ENCODE peak calls at places on chromosomes 13 and 19, in ten cellular contexts. One of them, this sample, is unnamed.

GRCh38 chr19:3095375-3096191 is 1.4 kb downstream of the GNA11 start:
- DNase-seq in endodermal cell: peak; percentile 95
- DNase-seq in coronary artery: no peak
- DNase-seq in activated CD4-positive, alpha-beta T cell treated with anti-CD3 and anti-CD28 coated beads, Interleukin-2, amount 50 U/mL, for 1 hour: peak; percentile 74
- DNase-seq in caudate nucleus: no peak
- DNase-seq in cardiac muscle cell: no peak
- DNase-seq in progenitor cell of endocrine pancreas: no peak
- DNase-seq in nephron progenitor cell: peak; percentile 71
- DNase-seq in smooth muscle cell of the brain vasculature: no peak
- DNase-seq in heart left ventricle: no peak
- DNase-seq in this sample: no peak

GRCh38 chr19:7524992-7525739 is 2.7 kb downstream of the MCOLN1 start:
- DNase-seq in endodermal cell: no peak
- DNase-seq in coronary artery: no peak
- DNase-seq in activated CD4-positive, alpha-beta T cell treated with anti-CD3 and anti-CD28 coated beads, Interleukin-2, amount 50 U/mL, for 1 hour: no peak
- DNase-seq in caudate nucleus: no peak
- DNase-seq in cardiac muscle cell: no peak
- DNase-seq in progenitor cell of endocrine pancreas: no peak
- DNase-seq in nephron progenitor cell: no peak
- DNase-seq in smooth muscle cell of the brain vasculature: no peak
- DNase-seq in heart left ventricle: no peak
- DNase-seq in this sample: no peak

GRCh38 chr19:45357445-45357783 is 13.0 kb downstream of the ERCC2 start:
- DNase-seq in endodermal cell: no peak
- DNase-seq in coronary artery: no peak
- DNase-seq in activated CD4-positive, alpha-beta T cell treated with anti-CD3 and anti-CD28 coated beads, Interleukin-2, amount 50 U/mL, for 1 hour: no peak
- DNase-seq in caudate nucleus: no peak
- DNase-seq in cardiac muscle cell: no peak
- DNase-seq in progenitor cell of endocrine pancreas: no peak
- DNase-seq in nephron progenitor cell: no peak
- DNase-seq in smooth muscle cell of the brain vasculature: no peak
- DNase-seq in heart left ventricle: no peak
- DNase-seq in this sample: no peak

GRCh38 chr19:37953576-37954303 is 46.7 kb downstream of the SIPA1L3 start:
- DNase-seq in endodermal cell: no peak
- DNase-seq in coronary artery: no peak
- DNase-seq in activated CD4-positive, alpha-beta T cell treated with anti-CD3 and anti-CD28 coated beads, Interleukin-2, amount 50 U/mL, for 1 hour: no peak
- DNase-seq in caudate nucleus: no peak
- DNase-seq in cardiac muscle cell: peak; percentile 50
- DNase-seq in progenitor cell of endocrine pancreas: no peak
- DNase-seq in nephron progenitor cell: no peak
- DNase-seq in smooth muscle cell of the brain vasculature: no peak
- DNase-seq in heart left ventricle: no peak
- DNase-seq in this sample: peak; percentile 37

GRCh38 chr13:30000373-30000770 is 150.0 kb upstream of the UBL3 start:
- DNase-seq in endodermal cell: no peak
- DNase-seq in coronary artery: no peak
- DNase-seq in activated CD4-positive, alpha-beta T cell treated with anti-CD3 and anti-CD28 coated beads, Interleukin-2, amount 50 U/mL, for 1 hour: no peak
- DNase-seq in caudate nucleus: no peak
- DNase-seq in cardiac muscle cell: no peak
- DNase-seq in progenitor cell of endocrine pancreas: no peak
- DNase-seq in nephron progenitor cell: no peak
- DNase-seq in smooth muscle cell of the brain vasculature: no peak
- DNase-seq in heart left ventricle: no peak
- DNase-seq in this sample: no peak

GRCh38 chr13:90686438-90686837 is 661.0 kb upstream of the MIR17HG start:
- DNase-seq in endodermal cell: no peak
- DNase-seq in coronary artery: no peak
- DNase-seq in activated CD4-positive, alpha-beta T cell treated with anti-CD3 and anti-CD28 coated beads, Interleukin-2, amount 50 U/mL, for 1 hour: no peak
- DNase-seq in caudate nucleus: no peak
- DNase-seq in cardiac muscle cell: peak; percentile 93
- DNase-seq in progenitor cell of endocrine pancreas: no peak
- DNase-seq in nephron progenitor cell: no peak
- DNase-seq in smooth muscle cell of the brain vasculature: no peak
- DNase-seq in heart left ventricle: no peak
- DNase-seq in this sample: no peak

GRCh38 chr13:28641600-28641926 is 17.4 kb upstream of the POMP start:
- DNase-seq in endodermal cell: no peak
- DNase-seq in coronary artery: no peak
- DNase-seq in activated CD4-positive, alpha-beta T cell treated with anti-CD3 and anti-CD28 coated beads, Interleukin-2, amount 50 U/mL, for 1 hour: no peak
- DNase-seq in caudate nucleus: no peak
- DNase-seq in cardiac muscle cell: peak; percentile 30
- DNase-seq in progenitor cell of endocrine pancreas: no peak
- DNase-seq in nephron progenitor cell: no peak
- DNase-seq in smooth muscle cell of the brain vasculature: no peak
- DNase-seq in heart left ventricle: no peak
- DNase-seq in this sample: no peak

GRCh38 chr19:45076029-45076850 is at the start of gene ZNF296:
- DNase-seq in endodermal cell: peak; percentile 94
- DNase-seq in coronary artery: no peak
- DNase-seq in activated CD4-positive, alpha-beta T cell treated with anti-CD3 and anti-CD28 coated beads, Interleukin-2, amount 50 U/mL, for 1 hour: peak; percentile 73
- DNase-seq in caudate nucleus: no peak
- DNase-seq in cardiac muscle cell: peak; percentile 43
- DNase-seq in progenitor cell of endocrine pancreas: peak; percentile 55
- DNase-seq in nephron progenitor cell: peak; percentile 77
- DNase-seq in smooth muscle cell of the brain vasculature: no peak
- DNase-seq in heart left ventricle: peak; percentile 74
- DNase-seq in this sample: peak; percentile 55

GRCh38 chr13:25406377-25406776 is 34.6 kb downstream of the ATP8A2 start:
- DNase-seq in endodermal cell: peak; percentile 67
- DNase-seq in coronary artery: no peak
- DNase-seq in activated CD4-positive, alpha-beta T cell treated with anti-CD3 and anti-CD28 coated beads, Interleukin-2, amount 50 U/mL, for 1 hour: no peak
- DNase-seq in caudate nucleus: no peak
- DNase-seq in cardiac muscle cell: no peak
- DNase-seq in progenitor cell of endocrine pancreas: no peak
- DNase-seq in nephron progenitor cell: no peak
- DNase-seq in smooth muscle cell of the brain vasculature: no peak
- DNase-seq in heart left ventricle: no peak
- DNase-seq in this sample: no peak

GRCh38 chr19:34559045-34559444 is 77.5 kb downstream of the WTIP start:
- DNase-seq in endodermal cell: no peak
- DNase-seq in coronary artery: no peak
- DNase-seq in activated CD4-positive, alpha-beta T cell treated with anti-CD3 and anti-CD28 coated beads, Interleukin-2, amount 50 U/mL, for 1 hour: no peak
- DNase-seq in caudate nucleus: no peak
- DNase-seq in cardiac muscle cell: no peak
- DNase-seq in progenitor cell of endocrine pancreas: no peak
- DNase-seq in nephron progenitor cell: no peak
- DNase-seq in smooth muscle cell of the brain vasculature: no peak
- DNase-seq in heart left ventricle: no peak
- DNase-seq in this sample: no peak

GRCh38 chr19:19816679-19817078 is 4.9 kb downstream of the ZNF506 start:
- DNase-seq in endodermal cell: no peak
- DNase-seq in coronary artery: no peak
- DNase-seq in activated CD4-positive, alpha-beta T cell treated with anti-CD3 and anti-CD28 coated beads, Interleukin-2, amount 50 U/mL, for 1 hour: no peak
- DNase-seq in caudate nucleus: no peak
- DNase-seq in cardiac muscle cell: no peak
- DNase-seq in progenitor cell of endocrine pancreas: no peak
- DNase-seq in nephron progenitor cell: no peak
- DNase-seq in smooth muscle cell of the brain vasculature: no peak
- DNase-seq in heart left ventricle: no peak
- DNase-seq in this sample: no peak

GRCh38 chr13:80390338-80390737 is 49.4 kb upstream of the SPRY2 start:
- DNase-seq in endodermal cell: no peak
- DNase-seq in coronary artery: no peak
- DNase-seq in activated CD4-positive, alpha-beta T cell treated with anti-CD3 and anti-CD28 coated beads, Interleukin-2, amount 50 U/mL, for 1 hour: no peak
- DNase-seq in caudate nucleus: no peak
- DNase-seq in cardiac muscle cell: no peak
- DNase-seq in progenitor cell of endocrine pancreas: no peak
- DNase-seq in nephron progenitor cell: no peak
- DNase-seq in smooth muscle cell of the brain vasculature: no peak
- DNase-seq in heart left ventricle: no peak
- DNase-seq in this sample: no peak

GRCh38 chr13:31001647-31002046 is 69.2 kb downstream of the TEX26 start:
- DNase-seq in endodermal cell: peak; percentile 35
- DNase-seq in coronary artery: no peak
- DNase-seq in activated CD4-positive, alpha-beta T cell treated with anti-CD3 and anti-CD28 coated beads, Interleukin-2, amount 50 U/mL, for 1 hour: no peak
- DNase-seq in caudate nucleus: no peak
- DNase-seq in cardiac muscle cell: no peak
- DNase-seq in progenitor cell of endocrine pancreas: no peak
- DNase-seq in nephron progenitor cell: no peak
- DNase-seq in smooth muscle cell of the brain vasculature: no peak
- DNase-seq in heart left ventricle: no peak
- DNase-seq in this sample: no peak

GRCh38 chr19:55545913-55546495 is 661 bp upstream of the SBK3 start:
- DNase-seq in endodermal cell: no peak
- DNase-seq in coronary artery: no peak
- DNase-seq in activated CD4-positive, alpha-beta T cell treated with anti-CD3 and anti-CD28 coated beads, Interleukin-2, amount 50 U/mL, for 1 hour: no peak
- DNase-seq in caudate nucleus: no peak
- DNase-seq in cardiac muscle cell: no peak
- DNase-seq in progenitor cell of endocrine pancreas: no peak
- DNase-seq in nephron progenitor cell: no peak
- DNase-seq in smooth muscle cell of the brain vasculature: no peak
- DNase-seq in heart left ventricle: peak; percentile 82
- DNase-seq in this sample: no peak

GRCh38 chr13:113169277-113170272 is 11.1 kb downstream of the PROZ start:
- DNase-seq in endodermal cell: no peak
- DNase-seq in coronary artery: no peak
- DNase-seq in activated CD4-positive, alpha-beta T cell treated with anti-CD3 and anti-CD28 coated beads, Interleukin-2, amount 50 U/mL, for 1 hour: no peak
- DNase-seq in caudate nucleus: no peak
- DNase-seq in cardiac muscle cell: no peak
- DNase-seq in progenitor cell of endocrine pancreas: no peak
- DNase-seq in nephron progenitor cell: no peak
- DNase-seq in smooth muscle cell of the brain vasculature: no peak
- DNase-seq in heart left ventricle: peak; percentile 51
- DNase-seq in this sample: no peak

GRCh38 chr13:19089315-19089714 is 92.3 kb downstream of the TUBA3C start:
- DNase-seq in endodermal cell: no peak
- DNase-seq in coronary artery: no peak
- DNase-seq in activated CD4-positive, alpha-beta T cell treated with anti-CD3 and anti-CD28 coated beads, Interleukin-2, amount 50 U/mL, for 1 hour: no peak
- DNase-seq in caudate nucleus: no peak
- DNase-seq in cardiac muscle cell: no peak
- DNase-seq in progenitor cell of endocrine pancreas: no peak
- DNase-seq in nephron progenitor cell: no peak
- DNase-seq in smooth muscle cell of the brain vasculature: no peak
- DNase-seq in heart left ventricle: no peak
- DNase-seq in this sample: no peak

GRCh38 chr19:19403373-19403901 is 2.0 kb upstream of the GATAD2A start:
- DNase-seq in endodermal cell: no peak
- DNase-seq in coronary artery: no peak
- DNase-seq in activated CD4-positive, alpha-beta T cell treated with anti-CD3 and anti-CD28 coated beads, Interleukin-2, amount 50 U/mL, for 1 hour: no peak
- DNase-seq in caudate nucleus: no peak
- DNase-seq in cardiac muscle cell: peak; percentile 20
- DNase-seq in progenitor cell of endocrine pancreas: no peak
- DNase-seq in nephron progenitor cell: no peak
- DNase-seq in smooth muscle cell of the brain vasculature: no peak
- DNase-seq in heart left ventricle: no peak
- DNase-seq in this sample: no peak

GRCh38 chr19:14470031-14470876 is 4.9 kb downstream of the PTGER1 start:
- DNase-seq in endodermal cell: no peak
- DNase-seq in coronary artery: no peak
- DNase-seq in activated CD4-positive, alpha-beta T cell treated with anti-CD3 and anti-CD28 coated beads, Interleukin-2, amount 50 U/mL, for 1 hour: no peak
- DNase-seq in caudate nucleus: no peak
- DNase-seq in cardiac muscle cell: no peak
- DNase-seq in progenitor cell of endocrine pancreas: no peak
- DNase-seq in nephron progenitor cell: no peak
- DNase-seq in smooth muscle cell of the brain vasculature: no peak
- DNase-seq in heart left ventricle: no peak
- DNase-seq in this sample: no peak

GRCh38 chr13:68025604-68026003 is 795.5 kb upstream of the PCDH9 start:
- DNase-seq in endodermal cell: no peak
- DNase-seq in coronary artery: no peak
- DNase-seq in activated CD4-positive, alpha-beta T cell treated with anti-CD3 and anti-CD28 coated beads, Interleukin-2, amount 50 U/mL, for 1 hour: no peak
- DNase-seq in caudate nucleus: no peak
- DNase-seq in cardiac muscle cell: no peak
- DNase-seq in progenitor cell of endocrine pancreas: no peak
- DNase-seq in nephron progenitor cell: no peak
- DNase-seq in smooth muscle cell of the brain vasculature: no peak
- DNase-seq in heart left ventricle: no peak
- DNase-seq in this sample: no peak

GRCh38 chr13:26656919-26657318 is 99.4 kb downstream of the WASF3 start:
- DNase-seq in endodermal cell: no peak
- DNase-seq in coronary artery: no peak
- DNase-seq in activated CD4-positive, alpha-beta T cell treated with anti-CD3 and anti-CD28 coated beads, Interleukin-2, amount 50 U/mL, for 1 hour: no peak
- DNase-seq in caudate nucleus: no peak
- DNase-seq in cardiac muscle cell: peak; percentile 50
- DNase-seq in progenitor cell of endocrine pancreas: no peak
- DNase-seq in nephron progenitor cell: no peak
- DNase-seq in smooth muscle cell of the brain vasculature: no peak
- DNase-seq in heart left ventricle: no peak
- DNase-seq in this sample: no peak

GRCh38 chr13:34751492-34751891 is 190.6 kb upstream of the NBEA start:
- DNase-seq in endodermal cell: no peak
- DNase-seq in coronary artery: no peak
- DNase-seq in activated CD4-positive, alpha-beta T cell treated with anti-CD3 and anti-CD28 coated beads, Interleukin-2, amount 50 U/mL, for 1 hour: no peak
- DNase-seq in caudate nucleus: no peak
- DNase-seq in cardiac muscle cell: no peak
- DNase-seq in progenitor cell of endocrine pancreas: no peak
- DNase-seq in nephron progenitor cell: no peak
- DNase-seq in smooth muscle cell of the brain vasculature: no peak
- DNase-seq in heart left ventricle: no peak
- DNase-seq in this sample: no peak

GRCh38 chr13:85618514-85618913 is 180.7 kb downstream of the SLITRK6 start:
- DNase-seq in endodermal cell: no peak
- DNase-seq in coronary artery: no peak
- DNase-seq in activated CD4-positive, alpha-beta T cell treated with anti-CD3 and anti-CD28 coated beads, Interleukin-2, amount 50 U/mL, for 1 hour: no peak
- DNase-seq in caudate nucleus: no peak
- DNase-seq in cardiac muscle cell: no peak
- DNase-seq in progenitor cell of endocrine pancreas: no peak
- DNase-seq in nephron progenitor cell: no peak
- DNase-seq in smooth muscle cell of the brain vasculature: no peak
- DNase-seq in heart left ventricle: no peak
- DNase-seq in this sample: no peak

GRCh38 chr13:99335603-99336002 is 28.4 kb upstream of the GPR183 start:
- DNase-seq in endodermal cell: no peak
- DNase-seq in coronary artery: no peak
- DNase-seq in activated CD4-positive, alpha-beta T cell treated with anti-CD3 and anti-CD28 coated beads, Interleukin-2, amount 50 U/mL, for 1 hour: no peak
- DNase-seq in caudate nucleus: no peak
- DNase-seq in cardiac muscle cell: no peak
- DNase-seq in progenitor cell of endocrine pancreas: no peak
- DNase-seq in nephron progenitor cell: no peak
- DNase-seq in smooth muscle cell of the brain vasculature: no peak
- DNase-seq in heart left ventricle: no peak
- DNase-seq in this sample: no peak

GRCh38 chr13:26698392-26699196 is 62.0 kb downstream of the GPR12 start:
- DNase-seq in endodermal cell: peak; percentile 96
- DNase-seq in coronary artery: peak; percentile 89
- DNase-seq in activated CD4-positive, alpha-beta T cell treated with anti-CD3 and anti-CD28 coated beads, Interleukin-2, amount 50 U/mL, for 1 hour: peak; percentile 77
- DNase-seq in caudate nucleus: peak; percentile 85
- DNase-seq in cardiac muscle cell: peak; percentile 92
- DNase-seq in progenitor cell of endocrine pancreas: peak; percentile 79
- DNase-seq in nephron progenitor cell: peak; percentile 91
- DNase-seq in smooth muscle cell of the brain vasculature: peak; percentile 74
- DNase-seq in heart left ventricle: peak; percentile 66
- DNase-seq in this sample: peak; percentile 91

GRCh38 chr19:403221-404036 is 5.5 kb downstream of the C2CD4C start:
- DNase-seq in endodermal cell: peak; percentile 51
- DNase-seq in coronary artery: no peak
- DNase-seq in activated CD4-positive, alpha-beta T cell treated with anti-CD3 and anti-CD28 coated beads, Interleukin-2, amount 50 U/mL, for 1 hour: no peak
- DNase-seq in caudate nucleus: no peak
- DNase-seq in cardiac muscle cell: no peak
- DNase-seq in progenitor cell of endocrine pancreas: no peak
- DNase-seq in nephron progenitor cell: no peak
- DNase-seq in smooth muscle cell of the brain vasculature: no peak
- DNase-seq in heart left ventricle: no peak
- DNase-seq in this sample: peak; percentile 56

GRCh38 chr19:8209111-8209964 is at the start of gene CERS4:
- DNase-seq in endodermal cell: peak; percentile 98
- DNase-seq in coronary artery: no peak
- DNase-seq in activated CD4-positive, alpha-beta T cell treated with anti-CD3 and anti-CD28 coated beads, Interleukin-2, amount 50 U/mL, for 1 hour: peak; percentile 76
- DNase-seq in caudate nucleus: peak; percentile 85
- DNase-seq in cardiac muscle cell: peak; percentile 75
- DNase-seq in progenitor cell of endocrine pancreas: peak; percentile 79
- DNase-seq in nephron progenitor cell: peak; percentile 91
- DNase-seq in smooth muscle cell of the brain vasculature: no peak
- DNase-seq in heart left ventricle: peak; percentile 53
- DNase-seq in this sample: peak; percentile 92

GRCh38 chr19:3338541-3339181 is 27.7 kb upstream of the NFIC start:
- DNase-seq in endodermal cell: no peak
- DNase-seq in coronary artery: peak; percentile 91
- DNase-seq in activated CD4-positive, alpha-beta T cell treated with anti-CD3 and anti-CD28 coated beads, Interleukin-2, amount 50 U/mL, for 1 hour: peak; percentile 58
- DNase-seq in caudate nucleus: no peak
- DNase-seq in cardiac muscle cell: no peak
- DNase-seq in progenitor cell of endocrine pancreas: no peak
- DNase-seq in nephron progenitor cell: peak; percentile 52
- DNase-seq in smooth muscle cell of the brain vasculature: no peak
- DNase-seq in heart left ventricle: no peak
- DNase-seq in this sample: no peak

GRCh38 chr19:934865-935422 is 9.1 kb downstream of the ARID3A start:
- DNase-seq in endodermal cell: no peak
- DNase-seq in coronary artery: no peak
- DNase-seq in activated CD4-positive, alpha-beta T cell treated with anti-CD3 and anti-CD28 coated beads, Interleukin-2, amount 50 U/mL, for 1 hour: no peak
- DNase-seq in caudate nucleus: peak; percentile 49
- DNase-seq in cardiac muscle cell: peak; percentile 90
- DNase-seq in progenitor cell of endocrine pancreas: no peak
- DNase-seq in nephron progenitor cell: no peak
- DNase-seq in smooth muscle cell of the brain vasculature: no peak
- DNase-seq in heart left ventricle: peak; percentile 92
- DNase-seq in this sample: no peak

This sample was measured in retina.